ENCODE peak calls at places on chromosomes 6 and 20, in six cellular contexts. F is AG08395; I is nephron progenitor cell; X is esophagus squamous epithelium; N is stimulated activated CD4-positive, alpha-beta T cell treated with anti-CD3 and anti-CD28 coated beads, Interleukin-15, amount 100 ng/mL, for 48 hours; T is uterus. M is an unnamed sample.

GRCh38 chr6:25449774-25450173 is 170.6 kb downstream of the CARMIL1 start:
- DNase-seq in I (peak; percentile 16), T (no peak), F (no peak), N (no peak), X (no peak), M (no peak)

GRCh38 chr6:17881085-17881883 is 106.2 kb downstream of the KIF13A start:
- DNase-seq in X (no peak), T (no peak), F (no peak), N (no peak), I (no peak), M (no peak)

GRCh38 chr6:33277663-33278391 is 904 bp downstream of the B3GALT4 start:
- DNase-seq in T (no peak), N (no peak), F (no peak), I (no peak), X (no peak), M (no peak)

GRCh38 chr6:40912158-40912946 is 126.7 kb downstream of the UNC5CL start:
- DNase-seq in F (no peak), T (no peak), I (peak; percentile 28), N (peak; percentile 15), X (no peak), M (no peak)

GRCh38 chr6:14110001-14110818 is 7.4 kb upstream of the CD83 start:
- DNase-seq in X (no peak), N (no peak), T (no peak), F (no peak), I (no peak), M (no peak)

GRCh38 chr20:19811231-19811630 is 53.2 kb downstream of the RIN2 start:
- DNase-seq in T (no peak), I (no peak), F (no peak), X (no peak), N (no peak), M (no peak)

GRCh38 chr6:487956-488355 is 96.4 kb downstream of the IRF4 start:
- DNase-seq in N (no peak), I (no peak), F (no peak), T (no peak), X (no peak), M (no peak)

GRCh38 chr6:63804381-63804956 is 168.9 kb downstream of the PHF3 start:
- DNase-seq in I (no peak), F (peak; percentile 66), X (no peak), N (no peak), T (no peak), M (peak; percentile 88)

GRCh38 chr20:14454296-14454695 is 116.9 kb upstream of the FLRT3 start:
- DNase-seq in I (no peak), T (no peak), X (no peak), N (no peak), F (no peak), M (no peak)